ENCODE peak calls at places on chromosome 11, in ten cellular contexts. U, E, X, T, R, V, S, K, F and M are unnamed samples.

GRCh38 chr11:27977031-27977430 is 130.9 kb downstream of the KIF18A start:
- DNase-seq in U (no peak), E (no peak), X (no peak), T (no peak), R (no peak), V (no peak), S (peak; percentile 75), K (no peak), F (peak; percentile 33), M (no peak)

GRCh38 chr11:8794677-8795103 is 112.1 kb downstream of the RPL27A start:
- DNase-seq in U (no peak), E (no peak), X (peak; percentile 80), T (no peak), R (no peak), V (no peak), S (peak; percentile 39), K (no peak), F (no peak), M (no peak)

GRCh38 chr11:69249641-69250502 is 44.1 kb upstream of the MYEOV start:
- DNase-seq in U (no peak), E (no peak), X (no peak), T (no peak), R (peak; percentile 50), V (no peak), S (peak; percentile 12), K (peak; percentile 75), F (peak; percentile 8), M (no peak)

GRCh38 chr11:93216511-93217121 is 18.8 kb upstream of the SLC36A4 start:
- DNase-seq in U (no peak), E (no peak), X (no peak), T (no peak), R (no peak), V (no peak), S (no peak), K (no peak), F (no peak), M (no peak)

GRCh38 chr11:28674432-28675076 is 566.4 kb downstream of the METTL15 start:
- DNase-seq in U (no peak), E (no peak), X (no peak), T (no peak), R (peak; percentile 64), V (no peak), S (peak; percentile 45), K (no peak), F (peak; percentile 83), M (no peak)

GRCh38 chr11:66042227-66043007 is 6.5 kb downstream of the GAL3ST3 start:
- DNase-seq in U (no peak), E (no peak), X (no peak), T (no peak), R (no peak), V (no peak), S (no peak), K (no peak), F (no peak), M (peak; percentile 64)

GRCh38 chr11:70206977-70207376 is 3.9 kb downstream of the FADD start:
- DNase-seq in U (no peak), E (no peak), X (no peak), T (no peak), R (no peak), V (no peak), S (no peak), K (no peak), F (no peak), M (no peak)

GRCh38 chr11:43130616-43131015 is 181.2 kb upstream of the API5 start:
- DNase-seq in U (peak; percentile 29), E (no peak), X (no peak), T (no peak), R (no peak), V (no peak), S (no peak), K (no peak), F (no peak), M (no peak)

GRCh38 chr11:19433367-19433766 is 192.6 kb upstream of the E2F8 start:
- DNase-seq in U (no peak), E (no peak), X (no peak), T (no peak), R (no peak), V (no peak), S (no peak), K (no peak), F (no peak), M (no peak)

GRCh38 chr11:74255741-74256369 is 55.6 kb downstream of the P4HA3 start:
- DNase-seq in U (peak; percentile 43), E (peak; percentile 75), X (peak; percentile 37), T (no peak), R (peak; percentile 78), V (peak; percentile 25), S (peak; percentile 87), K (peak; percentile 50), F (peak; percentile 73), M (no peak)

GRCh38 chr11:109071712-109072524 is 350.1 kb upstream of the C11orf87 start:
- DNase-seq in U (no peak), E (no peak), X (no peak), T (no peak), R (peak; percentile 98), V (no peak), S (peak; percentile 50), K (no peak), F (peak; percentile 84), M (no peak)

DNA sequence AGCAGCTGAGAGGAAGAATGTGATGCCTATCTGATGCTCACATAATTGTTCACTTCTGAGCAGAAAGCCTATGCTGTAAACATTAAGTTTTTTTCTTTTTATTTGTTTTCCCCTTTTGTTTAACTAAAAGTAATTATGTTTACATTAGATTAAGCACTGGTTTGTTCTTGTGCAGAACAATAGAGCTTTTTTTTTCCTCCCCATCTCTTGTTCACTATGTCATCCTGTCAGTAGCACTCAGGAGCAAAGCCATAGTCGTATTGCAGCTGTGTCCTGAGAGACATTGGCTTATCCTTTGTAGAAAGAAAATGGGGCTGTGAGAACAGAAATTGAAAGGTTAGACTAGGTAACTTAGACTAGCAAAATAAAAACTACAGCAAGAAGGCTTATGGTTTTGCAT is 301.8 kb upstream of the RAG2 start:
- DNase-seq in U (no peak), E (no peak), X (no peak), T (no peak), R (no peak), V (no peak), S (no peak), K (no peak), F (no peak), M (no peak)
- TF ChIP-seq CTCF in U (no peak), E (no peak), X (no peak), T (no peak), R (no peak), V (no peak), S (no peak), K (no peak), F (no peak), M (no peak)

GRCh38 chr11:64356498-64357411 is 2.2 kb upstream of the RPS6KA4 start:
- DNase-seq in U (no peak), E (peak; percentile 76), X (peak; percentile 68), T (peak; percentile 49), R (peak; percentile 41), V (no peak), S (peak; percentile 79), K (no peak), F (peak; percentile 47), M (no peak)
- TF ChIP-seq CTCF in U (no peak), E (peak; percentile 26), X (no peak), T (no peak), R (peak; percentile 50), V (no peak), S (peak; percentile 80), K (peak; percentile 15), F (peak; percentile 36), M (no peak)

DNA sequence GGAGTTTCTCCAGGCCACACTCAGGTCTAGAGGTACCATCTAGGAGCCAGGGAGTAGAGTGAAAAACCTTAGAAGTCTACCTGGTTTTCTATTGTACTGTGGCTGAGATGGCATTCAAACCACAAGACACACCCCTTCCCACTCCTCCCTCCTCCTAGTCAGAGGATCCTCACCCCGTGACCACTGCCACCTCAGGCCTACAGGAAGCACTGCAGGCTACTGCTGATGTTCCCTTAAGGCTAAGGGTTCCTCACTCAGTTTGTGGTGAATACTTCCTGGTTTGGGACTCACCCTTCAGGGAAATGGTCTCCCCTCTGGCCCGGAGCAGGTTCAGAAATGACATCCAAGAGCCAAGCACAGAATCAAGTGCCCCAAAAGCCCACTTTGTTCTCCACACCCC is 1293.9 kb downstream of the JRKL start:
- DNase-seq in U (no peak), E (peak; percentile 68), X (no peak), T (no peak), R (no peak), V (no peak), S (peak; percentile 32), K (no peak), F (no peak), M (no peak)
- TF ChIP-seq CTCF in U (no peak), E (no peak), X (no peak), T (no peak), R (no peak), V (no peak), S (no peak), K (no peak), F (no peak), M (no peak)

DNA sequence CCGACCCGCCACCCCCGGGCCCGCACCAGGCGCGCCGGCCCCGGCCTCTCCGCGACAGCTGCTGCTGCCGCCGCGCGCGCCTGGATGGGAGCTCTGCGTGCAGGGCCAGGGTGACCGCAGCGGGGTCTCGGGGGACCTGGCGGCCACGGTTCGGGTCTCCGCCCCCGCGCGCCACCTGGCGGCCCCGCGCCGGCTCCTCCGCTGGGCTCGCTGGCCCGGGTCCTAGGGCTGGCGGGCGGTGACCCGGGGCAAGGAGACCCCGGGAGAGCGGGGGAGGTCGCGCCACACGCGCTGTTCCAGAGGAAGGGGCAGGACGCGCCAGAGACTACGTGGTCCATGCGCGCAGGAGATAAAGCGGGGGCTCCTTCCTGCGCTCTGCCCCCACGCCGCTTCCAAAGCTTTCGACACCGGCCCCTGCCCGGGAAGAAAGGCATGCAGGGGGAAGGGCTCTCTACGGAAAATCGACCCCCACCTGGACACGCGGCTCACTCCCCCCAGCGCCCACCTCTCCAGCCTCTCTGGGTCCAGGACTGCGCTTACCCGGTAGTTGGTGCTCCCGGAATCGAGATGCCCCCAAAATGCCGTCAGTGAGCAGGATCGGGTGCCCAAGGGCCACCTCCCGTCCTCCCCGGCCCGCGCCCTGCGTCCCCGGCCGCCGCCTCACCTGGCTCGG is 480 bp downstream of the SHANK2 start:
- DNase-seq in U (no peak), E (no peak), X (peak; percentile 76), T (no peak), R (no peak), V (no peak), S (peak; percentile 59), K (no peak), F (no peak), M (peak; percentile 83)
- TF ChIP-seq CTCF in U (peak; percentile 64), E (no peak), X (peak; percentile 41), T (no peak), R (no peak), V (no peak), S (peak; percentile 61), K (peak; percentile 38), F (no peak), M (peak; percentile 48)